ENCODE peak calls at places on chromosomes 5 and 9, in ten cellular contexts. M is PC-3, E is adrenal gland, O is brain microvascular endothelial cell, Y is uterus, U is astrocyte, Z is SJSA1, K is WERI-Rb-1, S is aorta, C is stomach. H is an unnamed sample. For H3K27me3, the result is how much of the 10 kb centered on the place peaks cover.

GRCh38 chr9:93049491-93049890 is 9.0 kb upstream of the SUSD3 start:
- DNase-seq in M (no peak), E (no peak), O (no peak), Y (no peak), U (no peak), Z (no peak), K (no peak), S (no peak), C (no peak), H (no peak)

GRCh38 chr5:151448038-151448985 is 909 bp downstream of the SLC36A1 start:
- DNase-seq in M (peak), E (peak), O (no peak), Y (peak), U (no peak), Z (no peak), K (peak), S (peak), C (peak), H (no peak)

GRCh38 chr5:151917931-151918330 is 6.7 kb downstream of the GLRA1 start:
- DNase-seq in M (no peak), E (no peak), O (no peak), Y (no peak), U (no peak), Z (no peak), K (no peak), S (no peak), C (no peak), H (no peak)

GRCh38 chr5:35988529-35988928 is 2.7 kb downstream of the UGT3A1 start:
- DNase-seq in M (no peak), E (no peak), O (no peak), Y (no peak), U (no peak), Z (no peak), K (no peak), S (no peak), C (no peak), H (no peak)

GRCh38 chr5:96324708-96325107 is 108.3 kb downstream of the PCSK1 start:
- DNase-seq in M (peak), E (no peak), O (peak), Y (no peak), U (peak), Z (peak), K (no peak), S (no peak), C (no peak), H (no peak)

GRCh38 chr5:172779968-172780350 is 9.0 kb upstream of the DUSP1 start:
- DNase-seq in M (no peak), E (peak), O (no peak), Y (no peak), U (no peak), Z (no peak), K (no peak), S (no peak), C (no peak), H (no peak)

GRCh38 chr5:181232593-181232992 is 9.5 kb downstream of the TRIM41 start:
- DNase-seq in M (no peak), E (no peak), O (no peak), Y (no peak), U (no peak), Z (no peak), K (no peak), S (no peak), C (no peak), H (no peak)

GRCh38 chr9:111637421-111637950 is 6.4 kb downstream of the DNAJC25 start:
- DNase-seq in M (no peak), E (no peak), O (no peak), Y (no peak), U (no peak), Z (no peak), K (no peak), S (no peak), C (no peak), H (no peak)

GRCh38 chr5:139273322-139273571 is 20.3 kb upstream of the MATR3 start:
- DNase-seq in M (no peak), E (peak), O (no peak), Y (no peak), U (no peak), Z (no peak), K (no peak), S (no peak), C (no peak), H (no peak)

GRCh38 chr9:75658301-75658919 is 232.1 kb upstream of the PCSK5 start:
- DNase-seq in M (no peak), E (no peak), O (no peak), Y (no peak), U (peak), Z (peak), K (no peak), S (no peak), C (no peak), H (no peak)

GRCh38 chr5:12343543-12343942 is 439.3 kb upstream of the CTNND2 start:
- DNase-seq in M (no peak), E (no peak), O (no peak), Y (no peak), U (no peak), Z (no peak), K (peak), S (no peak), C (no peak), H (no peak)

GRCh38 chr5:163915481-163915961 is 410.1 kb downstream of the MAT2B start:
- DNase-seq in M (peak), E (no peak), O (no peak), Y (no peak), U (peak), Z (no peak), K (no peak), S (no peak), C (no peak), H (peak)

GRCh38 chr5:40405230-40405629 is 274.5 kb upstream of the PTGER4 start:
- DNase-seq in M (peak), E (no peak), O (peak), Y (no peak), U (no peak), Z (no peak), K (no peak), S (no peak), C (no peak), H (no peak)

GRCh38 chr5:14569948-14570691 is 11.5 kb upstream of the OTULINL start:
- DNase-seq in M (peak), E (no peak), O (peak), Y (no peak), U (no peak), Z (no peak), K (no peak), S (no peak), C (no peak), H (no peak)

GRCh38 chr5:180116441-180117377 is 45.1 kb upstream of the RNF130 start:
- DNase-seq in M (peak), E (no peak), O (no peak), Y (peak), U (no peak), Z (no peak), K (no peak), S (no peak), C (peak), H (peak)

GRCh38 chr9:89749500-89750116 is 144.8 kb downstream of the GADD45G start:
- DNase-seq in M (no peak), E (no peak), O (no peak), Y (no peak), U (peak), Z (no peak), K (no peak), S (no peak), C (no peak), H (no peak)

GRCh38 chr5:90934738-90935137 is 376.1 kb downstream of the ADGRV1 start:
- DNase-seq in M (no peak), E (no peak), O (no peak), Y (no peak), U (no peak), Z (no peak), K (no peak), S (no peak), C (no peak), H (no peak)

GRCh38 chr9:111000202-111000601 is 38.1 kb downstream of the LPAR1 start:
- DNase-seq in M (no peak), E (no peak), O (no peak), Y (no peak), U (no peak), Z (no peak), K (no peak), S (peak), C (no peak), H (no peak)

GRCh38 chr9:116813029-116813295 is 125.9 kb downstream of the TRIM32 start:
- DNase-seq in M (no peak), E (no peak), O (no peak), Y (no peak), U (no peak), Z (no peak), K (no peak), S (no peak), C (no peak), H (no peak)

GRCh38 chr5:8756498-8757084 is 789.3 kb downstream of the SEMA5A start:
- DNase-seq in M (peak), E (no peak), O (peak), Y (no peak), U (peak), Z (no peak), K (peak), S (no peak), C (no peak), H (no peak)

GRCh38 chr5:128426090-128426534 is 111.9 kb downstream of the FBN2 start:
- DNase-seq in M (no peak), E (no peak), O (no peak), Y (no peak), U (peak), Z (no peak), K (no peak), S (no peak), C (no peak), H (no peak)

GRCh38 chr9:108049026-108049591 is 559.5 kb upstream of the KLF4 start:
- DNase-seq in M (peak), E (no peak), O (peak), Y (no peak), U (peak), Z (peak), K (no peak), S (no peak), C (no peak), H (no peak)

GRCh38 chr5:2262620-2263019 is 379.9 kb upstream of the IRX4 start:
- DNase-seq in M (no peak), E (no peak), O (no peak), Y (no peak), U (no peak), Z (peak), K (no peak), S (no peak), C (peak), H (no peak)

GRCh38 chr9:129324808-129325491 is 146.9 kb upstream of the IER5L start:
- DNase-seq in M (no peak), E (no peak), O (no peak), Y (no peak), U (no peak), Z (no peak), K (no peak), S (peak), C (no peak), H (peak)

GRCh38 chr5:41161271-41161670 is 52.1 kb downstream of the C6 start:
- DNase-seq in M (peak), E (no peak), O (no peak), Y (no peak), U (peak), Z (no peak), K (no peak), S (no peak), C (no peak), H (no peak)

GRCh38 chr5:168365581-168366081 is 74.2 kb downstream of the WWC1 start:
- DNase-seq in M (peak), E (no peak), O (no peak), Y (no peak), U (peak), Z (no peak), K (no peak), S (no peak), C (peak), H (peak)

GRCh38 chr5:171673328-171673727 is 112.3 kb upstream of the SMIM23 start:
- DNase-seq in M (no peak), E (no peak), O (no peak), Y (no peak), U (no peak), Z (peak), K (no peak), S (no peak), C (no peak), H (no peak)

GRCh38 chr5:91436241-91436640 is 53.1 kb upstream of the ARRDC3 start:
- DNase-seq in M (peak), E (no peak), O (no peak), Y (no peak), U (no peak), Z (no peak), K (no peak), S (no peak), C (no peak), H (no peak)

GRCh38 chr9:32644698-32645097 is 9.2 kb upstream of the TAF1L start:
- DNase-seq in M (peak), E (no peak), O (peak), Y (no peak), U (peak), Z (no peak), K (no peak), S (no peak), C (no peak), H (no peak)

GRCh38 chr9:13500034-13500433 is 220.5 kb upstream of the MPDZ start:
- DNase-seq in M (no peak), E (no peak), O (no peak), Y (no peak), U (no peak), Z (no peak), K (no peak), S (no peak), C (no peak), H (no peak)

GRCh38 chr5:158958048-158958994 is 141.4 kb downstream of the EBF1 start:
- DNase-seq in M (no peak), E (no peak), O (no peak), Y (no peak), U (no peak), Z (no peak), K (no peak), S (no peak), C (no peak), H (no peak)

GRCh38 chr5:109907751-109908150 is 218.0 kb downstream of the MAN2A1 start:
- DNase-seq in M (peak), E (no peak), O (peak), Y (no peak), U (peak), Z (no peak), K (no peak), S (no peak), C (no peak), H (no peak)

GRCh38 chr5:179114756-179115155 is 54.6 kb downstream of the ZNF354C start:
- DNase-seq in M (no peak), E (no peak), O (no peak), Y (no peak), U (no peak), Z (no peak), K (no peak), S (no peak), C (peak), H (peak)

GRCh38 chr5:6117212-6117611 is 261.1 kb downstream of the MED10 start:
- DNase-seq in M (no peak), E (no peak), O (no peak), Y (no peak), U (no peak), Z (no peak), K (no peak), S (no peak), C (no peak), H (no peak)

GRCh38 chr5:77844408-77845272 is 68.5 kb upstream of the TBCA start:
- DNase-seq in M (no peak), E (no peak), O (no peak), Y (no peak), U (no peak), Z (no peak), K (no peak), S (no peak), C (no peak), H (no peak)

GRCh38 chr5:77843570-77844407 is 67.7 kb upstream of the TBCA start:
- DNase-seq in M (no peak), E (no peak), O (no peak), Y (no peak), U (no peak), Z (no peak), K (no peak), S (no peak), C (no peak), H (no peak)

GRCh38 chr5:77846422-77847128 is 70.4 kb upstream of the TBCA start:
- DNase-seq in M (no peak), E (no peak), O (no peak), Y (no peak), U (no peak), Z (no peak), K (no peak), S (no peak), C (no peak), H (no peak)

GRCh38 chr5:77847129-77847460 is 71.0 kb upstream of the TBCA start:
- DNase-seq in M (no peak), E (no peak), O (no peak), Y (no peak), U (no peak), Z (no peak), K (no peak), S (no peak), C (no peak), H (no peak)

DNA sequence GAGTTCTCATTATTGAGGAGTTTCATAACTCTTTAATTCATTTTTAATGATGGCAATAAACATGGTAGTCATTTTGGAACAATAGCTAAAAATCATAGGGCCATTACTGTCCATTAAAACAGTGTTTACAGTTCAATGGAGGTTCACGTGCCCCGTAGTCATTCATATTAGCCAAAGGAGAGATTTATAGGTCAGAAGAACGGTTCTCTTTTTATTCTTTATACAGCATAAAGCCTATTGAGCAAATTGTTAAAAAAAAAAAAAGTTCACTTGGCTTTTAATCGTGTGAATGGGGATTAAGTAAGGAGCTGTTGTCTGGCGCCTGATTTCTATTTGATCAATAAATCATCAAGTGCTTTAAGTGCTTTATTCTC is 69.1 kb upstream of the TBCA start:
- DNase-seq in M (no peak), E (no peak), O (no peak), Y (no peak), U (no peak), Z (no peak), K (no peak), S (no peak), C (no peak), H (no peak)
- H3K27me3 ChIP-seq in M (under half), E (under half), O (under half), Y (under half), U (under half), Z (under half), K (under half), S (under half), C (under half), H (under half)

DNA sequence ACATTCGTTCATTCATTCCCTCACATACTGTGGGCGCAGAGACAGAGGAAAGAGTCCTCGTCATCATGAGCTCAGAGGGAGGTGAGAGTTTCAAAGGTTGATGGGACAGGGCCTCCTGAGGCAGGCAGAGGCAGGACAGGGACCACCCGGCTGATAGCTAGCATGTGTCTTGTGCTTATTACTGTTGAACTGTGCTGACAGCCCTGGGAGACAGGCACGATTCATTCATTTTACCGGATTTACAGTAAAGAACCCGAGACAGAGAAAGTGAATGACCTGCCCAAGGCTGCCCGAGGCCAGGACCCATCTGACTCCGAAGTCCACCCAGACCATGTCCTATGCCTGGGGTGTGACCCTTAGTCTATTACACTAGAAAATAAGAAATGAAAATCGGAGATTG is 4.9 kb upstream of the FAM163B start:
- DNase-seq in M (no peak), E (no peak), O (no peak), Y (no peak), U (no peak), Z (no peak), K (no peak), S (no peak), C (no peak), H (no peak)
- H3K27me3 ChIP-seq in M (half or more), E (under half), O (half or more), Y (under half), U (under half), Z (half or more), K (under half), S (under half), C (under half), H (under half)

GRCh38 chr5:64612349-64612961 is 77.8 kb upstream of the SHISAL2B start:
- DNase-seq in M (peak), E (peak), O (peak), Y (no peak), U (peak), Z (no peak), K (peak), S (no peak), C (peak), H (no peak)

GRCh38 chr5:64603676-64604075 is 86.6 kb upstream of the SHISAL2B start:
- DNase-seq in M (no peak), E (no peak), O (no peak), Y (no peak), U (no peak), Z (no peak), K (no peak), S (no peak), C (no peak), H (no peak)

GRCh38 chr5:64606926-64607325 is 83.4 kb upstream of the SHISAL2B start:
- DNase-seq in M (no peak), E (no peak), O (no peak), Y (no peak), U (no peak), Z (no peak), K (no peak), S (no peak), C (no peak), H (no peak)
- H3K27me3 ChIP-seq in M (under half), E (under half), O (under half), Y (under half), U (under half), Z (under half), K (under half), S (under half), C (under half), H (under half)

GRCh38 chr9:83538172-83538889 is at the start of gene FRMD3:
- DNase-seq in M (peak), E (peak), O (peak), Y (peak), U (peak), Z (peak), K (peak), S (peak), C (peak), H (peak)
- H3K27me3 ChIP-seq in M (under half), E (under half), O (under half), Y (under half), U (under half), Z (under half), K (under half), S (under half), C (under half), H (under half)

GRCh38 chr5:103452089-103452488 is 110.5 kb downstream of the NUDT12 start:
- DNase-seq in M (no peak), E (no peak), O (no peak), Y (no peak), U (no peak), Z (no peak), K (no peak), S (no peak), C (no peak), H (no peak)
- H3K27me3 ChIP-seq in M (under half), E (under half), O (under half), Y (under half), U (under half), Z (under half), K (under half), S (under half), C (under half), H (under half)

GRCh38 chr5:126976520-126977172 is 53.7 kb downstream of the MARCHF3 start:
- DNase-seq in M (no peak), E (no peak), O (no peak), Y (no peak), U (no peak), Z (no peak), K (no peak), S (no peak), C (no peak), H (no peak)

GRCh38 chr5:126975791-126976190 is 54.6 kb downstream of the MARCHF3 start:
- DNase-seq in M (no peak), E (no peak), O (no peak), Y (no peak), U (no peak), Z (no peak), K (no peak), S (no peak), C (no peak), H (no peak)

GRCh38 chr5:126982195-126982594 is 48.2 kb downstream of the MARCHF3 start:
- DNase-seq in M (no peak), E (no peak), O (no peak), Y (no peak), U (no peak), Z (no peak), K (no peak), S (no peak), C (no peak), H (no peak)

GRCh38 chr5:126982926-126983873 is 47.2 kb downstream of the MARCHF3 start:
- DNase-seq in M (no peak), E (no peak), O (no peak), Y (no peak), U (no peak), Z (no peak), K (no peak), S (no peak), C (no peak), H (no peak)

GRCh38 chr5:126978258-126978657 is 52.1 kb downstream of the MARCHF3 start:
- DNase-seq in M (no peak), E (no peak), O (no peak), Y (no peak), U (no peak), Z (no peak), K (no peak), S (no peak), C (no peak), H (no peak)
- H3K27me3 ChIP-seq in M (under half), E (under half), O (under half), Y (under half), U (under half), Z (under half), K (under half), S (under half), C (under half), H (under half)

DNA sequence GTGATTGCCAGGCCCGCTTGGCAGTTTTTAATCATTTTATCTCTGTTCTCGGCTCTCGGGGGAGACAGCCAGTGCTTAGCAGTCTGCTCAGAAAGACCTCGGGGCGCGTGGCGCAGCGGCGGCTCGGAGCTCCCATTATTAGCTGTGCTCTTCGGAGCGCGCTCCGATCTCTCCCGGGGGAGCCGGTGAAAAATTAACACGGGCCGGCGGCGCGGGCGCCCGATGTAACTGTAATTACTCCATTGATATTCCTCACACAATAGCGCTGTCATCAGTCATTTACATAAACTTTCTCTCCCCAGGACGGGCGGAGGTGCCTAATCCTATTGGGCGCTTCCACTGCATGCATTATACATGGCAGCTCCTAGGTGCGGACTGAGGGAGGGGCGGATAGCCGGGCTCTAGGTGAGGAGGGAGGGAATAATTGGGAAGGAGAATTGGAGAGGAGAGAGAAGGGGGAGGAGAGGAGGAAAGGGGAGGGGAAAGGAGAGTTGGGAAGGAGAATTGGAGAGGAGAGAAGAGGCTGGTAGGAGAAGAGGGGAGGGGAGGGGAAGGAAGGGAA is 24.9 kb downstream of the LMX1B start:
- DNase-seq in M (no peak), E (no peak), O (no peak), Y (no peak), U (no peak), Z (no peak), K (peak), S (no peak), C (no peak), H (no peak)
- H3K27me3 ChIP-seq in M (under half), E (under half), O (half or more), Y (under half), U (half or more), Z (under half), K (under half), S (under half), C (under half), H (half or more)

H was measured in upper lobe of right lung.